ENCODE peak calls at places on chromosome 20, in ten cellular contexts. G, E, P, C, S, J, N, X, H and W are unnamed samples.

GRCh38 chr20:49955167-49955566 is 19.0 kb downstream of the RNF114 start:
- DNase-seq in G (no peak), E (no peak), P (no peak), C (no peak), S (no peak), J (no peak), N (no peak), X (no peak), H (no peak), W (no peak)

GRCh38 chr20:49615401-49616153 is 47.6 kb upstream of the PTGIS start:
- DNase-seq in G (no peak), E (no peak), P (no peak), C (peak; percentile 91), S (no peak), J (no peak), N (no peak), X (no peak), H (peak; percentile 88), W (peak; percentile 52)

GRCh38 chr20:47204008-47204745 is 152.3 kb downstream of the ZMYND8 start:
- DNase-seq in G (no peak), E (no peak), P (no peak), C (no peak), S (no peak), J (no peak), N (no peak), X (no peak), H (no peak), W (no peak)

GRCh38 chr20:64056889-64057627 is 5.9 kb upstream of the TCEA2 start:
- DNase-seq in G (no peak), E (no peak), P (no peak), C (no peak), S (no peak), J (no peak), N (no peak), X (no peak), H (no peak), W (no peak)

GRCh38 chr20:3616250-3616649 is 46.9 kb downstream of the GFRA4 start:
- DNase-seq in G (no peak), E (peak; percentile 56), P (no peak), C (no peak), S (no peak), J (no peak), N (no peak), X (no peak), H (no peak), W (no peak)

GRCh38 chr20:25314497-25315417 is 66.9 kb downstream of the PYGB start:
- DNase-seq in G (no peak), E (no peak), P (peak; percentile 66), C (no peak), S (no peak), J (no peak), N (no peak), X (no peak), H (peak; percentile 32), W (no peak)

GRCh38 chr20:38343107-38343797 is 3.0 kb upstream of the LBP start:
- DNase-seq in G (no peak), E (no peak), P (no peak), C (no peak), S (peak; percentile 7), J (no peak), N (no peak), X (no peak), H (peak; percentile 72), W (no peak)

GRCh38 chr20:47400685-47401084 is 44.2 kb upstream of the ZMYND8 start:
- DNase-seq in G (no peak), E (no peak), P (peak; percentile 5), C (no peak), S (peak; percentile 98), J (no peak), N (no peak), X (no peak), H (no peak), W (no peak)

GRCh38 chr20:37263686-37264085 is 2.1 kb upstream of the GHRH start:
- DNase-seq in G (no peak), E (no peak), P (no peak), C (no peak), S (no peak), J (no peak), N (no peak), X (no peak), H (no peak), W (no peak)

GRCh38 chr20:62485062-62485700 is 9.4 kb upstream of the GATA5 start:
- DNase-seq in G (no peak), E (no peak), P (no peak), C (no peak), S (peak; percentile 91), J (peak; percentile 98), N (no peak), X (no peak), H (peak; percentile 69), W (no peak)

GRCh38 chr20:43849496-43850197 is 65.0 kb upstream of the TOX2 start:
- DNase-seq in G (no peak), E (no peak), P (no peak), C (no peak), S (no peak), J (peak; percentile 33), N (no peak), X (no peak), H (no peak), W (peak; percentile 40)

GRCh38 chr20:44743916-44744655 is 1.6 kb upstream of the KCNK15 start:
- DNase-seq in G (no peak), E (no peak), P (no peak), C (no peak), S (no peak), J (no peak), N (no peak), X (no peak), H (no peak), W (no peak)

GRCh38 chr20:64254571-64255360 is 782 bp upstream of the PCMTD2 start:
- DNase-seq in G (no peak), E (peak; percentile 2), P (no peak), C (no peak), S (no peak), J (no peak), N (no peak), X (no peak), H (peak; percentile 44), W (no peak)

GRCh38 chr20:15597306-15597705 is 975.9 kb downstream of the KIF16B start:
- DNase-seq in G (no peak), E (no peak), P (no peak), C (no peak), S (no peak), J (peak; percentile 51), N (no peak), X (no peak), H (no peak), W (no peak)

GRCh38 chr20:676315-676937 is 824 bp upstream of the SCRT2 start:
- DNase-seq in G (no peak), E (no peak), P (no peak), C (no peak), S (peak; percentile 47), J (no peak), N (no peak), X (no peak), H (no peak), W (no peak)

GRCh38 chr20:59242714-59243626 is 57.4 kb upstream of the EDN3 start:
- DNase-seq in G (no peak), E (no peak), P (no peak), C (no peak), S (no peak), J (no peak), N (no peak), X (no peak), H (no peak), W (no peak)

GRCh38 chr20:18851556-18852098 is 38.0 kb downstream of the SCP2D1 start:
- DNase-seq in G (no peak), E (no peak), P (no peak), C (no peak), S (no peak), J (no peak), N (no peak), X (no peak), H (no peak), W (no peak)

GRCh38 chr20:62245911-62246280 is 7.6 kb downstream of the OSBPL2 start:
- DNase-seq in G (no peak), E (no peak), P (no peak), C (no peak), S (no peak), J (no peak), N (no peak), X (no peak), H (no peak), W (no peak)

GRCh38 chr20:44601801-44602204 is 19.4 kb downstream of the PKIG start:
- DNase-seq in G (peak; percentile 44), E (no peak), P (no peak), C (peak; percentile 41), S (peak; percentile 35), J (peak; percentile 23), N (no peak), X (no peak), H (no peak), W (no peak)

GRCh38 chr20:2114560-2114959 is 12.9 kb downstream of the STK35 start:
- DNase-seq in G (no peak), E (no peak), P (no peak), C (no peak), S (no peak), J (no peak), N (no peak), X (no peak), H (no peak), W (no peak)

GRCh38 chr20:34525709-34526416 is 9.6 kb downstream of the DYNLRB1 start:
- DNase-seq in G (peak; percentile 97), E (peak; percentile 98), P (peak; percentile 93), C (peak; percentile 84), S (peak; percentile 31), J (peak; percentile 99), N (peak; percentile 32), X (no peak), H (peak; percentile 86), W (peak; percentile 81)

GRCh38 chr20:4227085-4227821 is 211.9 kb upstream of the RNF24 start:
- DNase-seq in G (peak; percentile 55), E (no peak), P (peak; percentile 51), C (no peak), S (peak; percentile 65), J (peak; percentile 52), N (no peak), X (no peak), H (no peak), W (peak; percentile 42)